ENCODE peak calls at places on chromosomes 3 and 15, in ten cellular contexts. A is uterus, K is heart right ventricle, O is PC-9, U is IMR-90, W is Panc1, Z is GM23248, R is mesenchymal stem cell, M is psoas muscle, L is A549. B is an unnamed sample. For H3K4me1, the result is how much of the 10 kb centered on the place peaks cover.

GRCh38 chr15:38610748-38611147 is 46.1 kb upstream of the RASGRP1 start:
- DNase-seq in A (no peak), Z (no peak), R (no peak), M (no peak), L (no peak), K (no peak), O (no peak), U (no peak), W (no peak), B (no peak)

GRCh38 chr3:7382293-7383033 is 521.5 kb downstream of the GRM7 start:
- DNase-seq in L (peak), W (no peak), U (no peak), O (no peak), M (no peak), K (no peak), R (peak), A (no peak), Z (no peak), B (no peak)

GRCh38 chr3:172709776-172710708 is 825 bp downstream of the NCEH1 start:
- DNase-seq in U (peak), R (peak), M (peak), A (peak), Z (peak), L (no peak), O (peak), K (peak), W (no peak), B (peak)

GRCh38 chr3:154095832-154096421 is 25.3 kb upstream of the ARHGEF26 start:
- DNase-seq in O (no peak), R (peak), M (no peak), A (no peak), W (no peak), U (peak), L (peak), K (no peak), Z (peak), B (no peak)

GRCh38 chr15:33084661-33085060 is 109.9 kb downstream of the FMN1 start:
- DNase-seq in M (no peak), K (no peak), O (no peak), L (no peak), W (no peak), U (no peak), A (no peak), R (no peak), Z (no peak), B (no peak)

GRCh38 chr15:29476503-29477080 is 207.0 kb upstream of the NSMCE3 start:
- DNase-seq in K (no peak), R (no peak), W (no peak), U (no peak), M (no peak), A (no peak), O (no peak), Z (no peak), L (no peak), B (no peak)

GRCh38 chr15:90336705-90337141 is 15.4 kb upstream of the ZNF774 start:
- DNase-seq in Z (peak), L (peak), W (no peak), M (no peak), U (peak), A (no peak), K (peak), O (no peak), R (peak), B (peak)

GRCh38 chr3:58260733-58261132 is 23.1 kb downstream of the ABHD6 start:
- DNase-seq in U (peak), A (no peak), W (peak), Z (peak), R (peak), K (no peak), M (no peak), O (no peak), L (no peak), B (no peak)

GRCh38 chr3:113615976-113616375 is 80.5 kb downstream of the USF3 start:
- DNase-seq in M (no peak), O (no peak), Z (no peak), A (no peak), W (no peak), R (no peak), K (peak), U (no peak), L (no peak), B (no peak)

GRCh38 chr3:42647821-42648459 is 5.6 kb upstream of the ZBTB47 start:
- DNase-seq in R (no peak), O (no peak), K (no peak), W (no peak), U (no peak), Z (no peak), L (no peak), A (no peak), M (no peak), B (no peak)

GRCh38 chr15:89665449-89666146 is 10.3 kb upstream of the KIF7 start:
- DNase-seq in O (peak), K (peak), M (peak), W (no peak), R (peak), A (peak), L (peak), Z (peak), U (peak), B (no peak)

GRCh38 chr15:70566989-70567388 is 196.4 kb downstream of the UACA start:
- DNase-seq in L (no peak), A (no peak), Z (no peak), O (no peak), K (no peak), U (no peak), M (no peak), W (no peak), R (no peak), B (no peak)

GRCh38 chr3:149397528-149397927 is 20.1 kb upstream of the TM4SF1 start:
- DNase-seq in A (no peak), M (no peak), Z (no peak), K (no peak), W (no peak), R (no peak), U (no peak), L (no peak), O (no peak), B (no peak)
- H3K4me1 ChIP-seq in A (under half), M (under half), Z (under half), K (under half), W (half or more), R (under half), U (under half), L (half or more), O (half or more), B (under half)

GRCh38 chr15:92843326-92843725 is 56.8 kb upstream of the CHD2 start:
- DNase-seq in L (no peak), M (no peak), O (no peak), A (no peak), Z (no peak), U (no peak), R (no peak), W (no peak), K (no peak), B (no peak)
- H3K4me1 ChIP-seq in L (under half), M (under half), O (half or more), A (under half), Z (under half), U (under half), R (under half), W (under half), K (under half), B (under half)

GRCh38 chr3:125048282-125048681 is 7.5 kb downstream of the HEG1 start:
- DNase-seq in Z (no peak), M (no peak), R (no peak), U (no peak), A (no peak), K (no peak), L (no peak), O (no peak), W (no peak), B (no peak)
- H3K4me1 ChIP-seq in Z (half or more), M (half or more), R (under half), U (under half), A (under half), K (half or more), L (under half), O (under half), W (half or more), B (under half)

DNA sequence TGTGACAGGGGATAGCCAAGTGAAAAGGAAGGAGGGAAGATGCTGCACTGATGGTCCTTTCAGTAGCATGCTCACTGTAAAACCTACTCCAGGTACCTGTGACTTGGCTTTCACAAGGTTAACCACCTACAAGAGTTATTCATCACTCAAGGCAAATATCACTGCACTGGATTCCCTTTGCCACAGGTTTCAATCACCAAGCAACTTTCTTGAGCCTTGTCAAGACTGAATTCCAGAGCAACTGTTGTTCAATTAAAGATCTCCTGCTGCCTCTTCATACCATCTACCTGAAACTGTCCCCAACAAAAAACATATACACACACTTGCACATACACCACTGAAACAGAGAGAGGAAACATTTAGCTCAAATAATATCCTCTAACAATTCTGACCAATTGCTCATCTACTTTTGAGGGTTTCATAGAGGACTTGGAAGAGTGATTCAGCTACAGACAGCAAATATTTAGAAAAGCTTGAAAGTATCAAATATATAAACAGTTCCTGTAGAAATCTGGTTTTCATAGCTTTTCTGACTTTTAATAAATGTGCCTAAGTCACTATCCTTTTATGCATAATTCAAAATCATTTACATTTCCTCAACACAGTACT is 6.5 kb downstream of the IGF2BP2 start:
- DNase-seq in K (no peak), Z (peak), A (no peak), U (peak), M (no peak), W (no peak), O (no peak), L (no peak), R (no peak), B (no peak)
- H3K4me1 ChIP-seq in K (under half), Z (half or more), A (under half), U (under half), M (under half), W (half or more), O (half or more), L (half or more), R (under half), B (half or more)

DNA sequence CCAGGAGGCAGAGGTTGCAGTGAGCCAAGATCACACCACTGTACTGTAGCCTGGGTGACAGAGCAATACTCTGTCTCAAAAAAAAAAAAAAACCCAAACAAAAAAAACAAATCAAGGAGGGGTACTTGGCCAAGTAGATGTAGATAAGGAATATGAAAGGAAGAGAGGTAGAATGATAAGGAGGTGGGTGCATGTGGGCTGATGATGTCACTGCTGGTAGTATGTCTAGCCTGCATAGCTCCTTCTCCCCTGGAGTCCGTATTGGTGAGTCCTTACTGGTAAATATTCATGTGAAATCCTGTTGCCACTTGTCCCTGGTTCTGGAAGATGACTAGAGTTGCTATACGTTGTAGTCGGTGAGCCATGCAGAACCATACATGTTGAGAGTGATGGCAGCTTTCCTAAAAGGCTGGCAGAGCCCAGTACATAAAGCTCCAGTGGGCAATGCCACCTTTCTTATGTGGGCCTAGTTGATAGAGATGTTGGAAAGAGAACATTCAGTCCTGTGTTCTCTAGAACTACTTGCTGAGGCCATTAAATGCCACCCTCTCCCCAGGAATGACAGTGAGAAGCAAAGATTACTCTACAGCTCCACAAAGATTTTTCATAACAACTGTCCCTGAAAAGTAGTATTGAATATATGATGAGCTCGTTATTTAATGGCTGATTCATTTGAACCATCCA is 11.0 kb downstream of the KAT2B start:
- DNase-seq in W (no peak), U (no peak), A (no peak), O (no peak), M (no peak), L (no peak), K (no peak), Z (no peak), R (no peak), B (peak)
- H3K4me1 ChIP-seq in W (under half), U (under half), A (under half), O (under half), M (under half), L (under half), K (half or more), Z (under half), R (under half), B (under half)

GRCh38 chr3:4501422-4501821 is 8.3 kb downstream of the ITPR1 start:
- DNase-seq in W (no peak), O (no peak), M (no peak), K (no peak), U (no peak), Z (no peak), L (no peak), A (no peak), R (no peak), B (no peak)
- H3K4me1 ChIP-seq in W (under half), O (under half), M (under half), K (half or more), U (under half), Z (under half), L (under half), A (under half), R (under half), B (under half)

GRCh38 chr3:67896130-67896529 is 241.7 kb upstream of the SUCLG2 start:
- DNase-seq in Z (no peak), W (no peak), U (no peak), K (no peak), A (no peak), M (no peak), O (no peak), R (no peak), L (no peak), B (no peak)

GRCh38 chr3:67898916-67899315 is 244.5 kb upstream of the SUCLG2 start:
- DNase-seq in R (no peak), O (no peak), U (no peak), M (no peak), Z (no peak), K (no peak), W (no peak), L (no peak), A (no peak), B (no peak)

GRCh38 chr3:67901681-67902080 is 247.3 kb upstream of the SUCLG2 start:
- DNase-seq in M (no peak), W (no peak), R (no peak), A (no peak), O (no peak), U (no peak), Z (no peak), K (no peak), L (no peak), B (no peak)

DNA sequence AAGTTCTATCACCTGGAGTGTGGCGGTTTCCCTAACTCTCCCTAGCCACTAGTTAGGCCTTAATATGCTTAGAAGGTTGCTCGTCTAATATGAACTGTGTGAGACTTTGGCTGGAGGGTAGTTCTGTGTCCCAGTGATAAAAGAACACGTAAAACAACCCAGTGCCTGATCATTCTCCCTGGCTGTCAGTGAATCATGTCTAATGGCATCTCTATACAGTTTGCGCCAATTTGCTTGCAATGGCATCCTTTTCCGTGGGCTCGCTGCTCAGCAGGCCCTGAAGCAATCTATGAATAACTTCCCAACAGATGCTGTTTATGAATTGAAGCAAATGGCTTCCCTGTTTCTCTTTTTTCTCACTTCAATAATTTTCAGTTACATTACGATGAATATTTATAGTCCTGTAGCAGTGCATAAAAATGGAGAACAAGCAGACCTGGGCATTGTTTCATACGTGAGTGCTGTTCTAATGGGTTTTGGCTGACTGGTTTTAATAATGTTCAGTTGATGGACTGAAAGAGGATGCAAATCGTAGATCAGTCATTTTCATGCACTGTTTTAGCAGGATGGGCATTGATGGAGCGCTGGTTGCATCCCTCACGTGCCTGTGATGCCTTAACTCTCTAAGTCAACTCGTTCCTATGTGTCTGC is 243.4 kb upstream of the SUCLG2 start:
- DNase-seq in O (no peak), K (no peak), R (no peak), Z (peak), W (no peak), U (no peak), M (no peak), A (no peak), L (no peak), B (peak)
- H3K4me1 ChIP-seq in O (under half), K (under half), R (under half), Z (under half), W (under half), U (under half), M (under half), A (under half), L (under half), B (under half)